ENCODE peak calls at places on chromosomes 6 and 20, in eight cellular contexts. G is mammary epithelial cell, B is stomach, R is Panc1, P is IMR-90, Z is heart right ventricle, E is psoas muscle, U is A549. C is an unnamed sample. For H3K4me1, the result is how much of the 10 kb centered on the place peaks cover.

GRCh38 chr20:13231031-13231752 is 10.1 kb downstream of the ISM1 start:
- DNase-seq in G (peak), B (no peak), R (no peak), P (peak), Z (no peak), E (no peak), U (peak), C (no peak)

GRCh38 chr20:38591484-38592410 is 9.9 kb upstream of the ARHGAP40 start:
- DNase-seq in G (no peak), B (no peak), R (no peak), P (no peak), Z (no peak), E (no peak), U (no peak), C (no peak)

GRCh38 chr20:25083773-25084615 is 2.1 kb upstream of the VSX1 start:
- DNase-seq in G (no peak), B (peak), R (no peak), P (no peak), Z (no peak), E (peak), U (no peak), C (no peak)

GRCh38 chr20:33995053-33995816 is 1.5 kb downstream of the RALY start:
- DNase-seq in G (peak), B (no peak), R (no peak), P (no peak), Z (no peak), E (no peak), U (no peak), C (peak)

GRCh38 chr6:52910091-52910490 is 593 bp upstream of the GSTA3 start:
- DNase-seq in G (no peak), B (no peak), R (no peak), P (no peak), Z (no peak), E (no peak), U (no peak), C (no peak)

GRCh38 chr20:35681953-35682352 is 17.2 kb downstream of the NFS1 start:
- DNase-seq in G (no peak), B (no peak), R (no peak), P (no peak), Z (no peak), E (no peak), U (no peak), C (no peak)

GRCh38 chr6:42526616-42527015 is 37.2 kb upstream of the UBR2 start:
- DNase-seq in G (no peak), B (no peak), R (no peak), P (no peak), Z (no peak), E (no peak), U (no peak), C (no peak)

GRCh38 chr6:69422474-69422873 is 374.3 kb downstream of the LMBRD1 start:
- DNase-seq in G (no peak), B (no peak), R (no peak), P (no peak), Z (no peak), E (no peak), U (no peak), C (peak)

GRCh38 chr6:15355683-15356099 is 109.8 kb downstream of the JARID2 start:
- DNase-seq in G (no peak), B (no peak), R (no peak), P (peak), Z (no peak), E (no peak), U (no peak), C (peak)

GRCh38 chr20:39070484-39071231 is 108.5 kb downstream of the DHX35 start:
- DNase-seq in G (peak), B (no peak), R (no peak), P (peak), Z (no peak), E (no peak), U (no peak), C (no peak)

GRCh38 chr6:8215631-8216030 is 113.3 kb upstream of the EEF1E1 start:
- DNase-seq in G (peak), B (no peak), R (no peak), P (peak), Z (no peak), E (no peak), U (no peak), C (no peak)

GRCh38 chr6:134416501-134417154 is 98.7 kb upstream of the SGK1 start:
- DNase-seq in G (no peak), B (no peak), R (no peak), P (peak), Z (no peak), E (no peak), U (peak), C (no peak)

GRCh38 chr6:72649032-72649984 is 27.4 kb downstream of the KCNQ5 start:
- DNase-seq in G (peak), B (no peak), R (peak), P (peak), Z (no peak), E (no peak), U (peak), C (no peak)

GRCh38 chr6:136549359-136550044 is 720 bp downstream of the MAP7 start:
- DNase-seq in G (peak), B (peak), R (no peak), P (no peak), Z (peak), E (peak), U (peak), C (peak)

GRCh38 chr20:37343212-37343993 is 2.5 kb upstream of the SRC start:
- DNase-seq in G (peak), B (peak), R (no peak), P (no peak), Z (no peak), E (no peak), U (peak), C (peak)

GRCh38 chr20:31515775-31516107 is 1.5 kb downstream of the HM13 start:
- DNase-seq in G (no peak), B (no peak), R (no peak), P (no peak), Z (no peak), E (no peak), U (no peak), C (no peak)

GRCh38 chr6:39207421-39208232 is 21.6 kb downstream of the KCNK5 start:
- DNase-seq in G (no peak), B (no peak), R (no peak), P (no peak), Z (no peak), E (no peak), U (no peak), C (no peak)

GRCh38 chr20:23303325-23304102 is 47.1 kb upstream of the NXT1 start:
- DNase-seq in G (no peak), B (no peak), R (no peak), P (no peak), Z (no peak), E (no peak), U (no peak), C (no peak)

GRCh38 chr20:41232971-41233926 is 84.3 kb downstream of the ZHX3 start:
- DNase-seq in G (peak), B (no peak), R (no peak), P (peak), Z (no peak), E (no peak), U (peak), C (no peak)

GRCh38 chr6:27757307-27757706 is 154.9 kb downstream of the OR2B2 start:
- DNase-seq in G (no peak), B (peak), R (no peak), P (no peak), Z (peak), E (peak), U (no peak), C (no peak)

GRCh38 chr6:56816393-56816792 is 138.5 kb upstream of the BEND6 start:
- DNase-seq in G (no peak), B (no peak), R (no peak), P (no peak), Z (no peak), E (no peak), U (no peak), C (no peak)

GRCh38 chr6:150928882-150929281 is 63.4 kb downstream of the MTHFD1L start:
- DNase-seq in G (no peak), B (no peak), R (no peak), P (no peak), Z (no peak), E (no peak), U (peak), C (no peak)

GRCh38 chr6:150924808-150925654 is 59.5 kb downstream of the MTHFD1L start:
- DNase-seq in G (no peak), B (no peak), R (no peak), P (peak), Z (no peak), E (no peak), U (peak), C (peak)

GRCh38 chr6:150922137-150922536 is 56.6 kb downstream of the MTHFD1L start:
- DNase-seq in G (peak), B (no peak), R (no peak), P (peak), Z (no peak), E (no peak), U (no peak), C (no peak)

GRCh38 chr6:150929403-150929802 is 63.9 kb downstream of the MTHFD1L start:
- DNase-seq in G (no peak), B (no peak), R (no peak), P (peak), Z (no peak), E (no peak), U (no peak), C (no peak)

GRCh38 chr6:150925655-150925928 is 60.1 kb downstream of the MTHFD1L start:
- DNase-seq in G (no peak), B (no peak), R (no peak), P (no peak), Z (no peak), E (no peak), U (no peak), C (no peak)
- H3K4me1 ChIP-seq in G (under half), B (under half), R (under half), P (under half), Z (under half), E (under half), U (under half), C (under half)

DNA sequence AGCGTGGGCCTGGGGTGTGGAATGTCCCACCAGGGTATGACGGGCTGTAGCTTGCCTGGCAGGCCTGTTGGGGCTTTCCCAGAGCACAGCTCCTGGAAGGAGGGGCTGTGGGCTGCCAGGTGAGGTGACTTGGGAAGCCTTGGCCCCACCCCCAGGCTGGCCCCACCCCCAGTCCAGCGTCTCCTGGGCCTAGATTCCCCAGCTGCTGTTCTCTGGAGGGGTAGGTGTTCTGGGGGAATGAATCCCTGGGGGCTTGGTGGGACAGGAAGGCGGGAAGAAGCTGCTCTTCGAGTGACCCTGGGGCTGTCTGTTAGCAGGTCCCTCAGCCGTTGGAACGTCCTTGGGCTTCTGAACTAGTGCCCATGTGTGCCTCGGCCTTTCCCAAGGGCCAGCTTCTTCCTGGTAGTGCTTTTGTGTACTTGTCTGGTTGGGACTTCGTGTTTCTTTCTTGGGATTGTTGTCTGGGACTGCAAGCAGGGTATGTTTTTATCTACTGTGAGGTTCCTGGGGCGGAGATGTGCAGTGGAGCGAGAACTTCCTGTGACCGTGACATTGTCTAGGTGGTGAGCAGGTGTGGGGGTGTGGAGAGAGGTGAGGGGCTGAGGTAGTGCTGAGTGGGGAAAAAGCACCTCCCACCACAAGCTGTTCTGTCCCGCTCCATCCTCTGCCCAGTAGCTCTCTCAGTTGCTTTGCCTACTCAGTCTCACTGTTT is 1.4 kb upstream of the DDR1 start:
- DNase-seq in G (peak), B (peak), R (no peak), P (no peak), Z (no peak), E (no peak), U (peak), C (peak)
- H3K4me3 ChIP-seq in G (peak), B (peak), R (peak), P (no peak), Z (no peak), E (peak), U (peak), C (peak)

GRCh38 chr6:159979136-159979874 is 10.4 kb downstream of the IGF2R start:
- DNase-seq in G (peak), B (peak), R (no peak), P (peak), Z (peak), E (peak), U (no peak), C (peak)
- H3K4me1 ChIP-seq in G (under half), B (half or more), R (half or more), P (under half), Z (under half), E (half or more), U (under half), C (under half)

GRCh38 chr6:79630883-79631799 is at the start of gene SH3BGRL2:
- DNase-seq in G (peak), B (peak), R (no peak), P (peak), Z (peak), E (peak), U (peak), C (peak)

GRCh38 chr6:79628466-79629288 is 2.5 kb upstream of the SH3BGRL2 start:
- DNase-seq in G (no peak), B (no peak), R (no peak), P (no peak), Z (no peak), E (no peak), U (no peak), C (no peak)

GRCh38 chr6:79632580-79632979 is 1.5 kb downstream of the SH3BGRL2 start:
- DNase-seq in G (no peak), B (no peak), R (no peak), P (peak), Z (no peak), E (no peak), U (no peak), C (no peak)

GRCh38 chr6:79631800-79632172 is 657 bp downstream of the SH3BGRL2 start:
- DNase-seq in G (no peak), B (no peak), R (no peak), P (no peak), Z (no peak), E (no peak), U (no peak), C (peak)

DNA sequence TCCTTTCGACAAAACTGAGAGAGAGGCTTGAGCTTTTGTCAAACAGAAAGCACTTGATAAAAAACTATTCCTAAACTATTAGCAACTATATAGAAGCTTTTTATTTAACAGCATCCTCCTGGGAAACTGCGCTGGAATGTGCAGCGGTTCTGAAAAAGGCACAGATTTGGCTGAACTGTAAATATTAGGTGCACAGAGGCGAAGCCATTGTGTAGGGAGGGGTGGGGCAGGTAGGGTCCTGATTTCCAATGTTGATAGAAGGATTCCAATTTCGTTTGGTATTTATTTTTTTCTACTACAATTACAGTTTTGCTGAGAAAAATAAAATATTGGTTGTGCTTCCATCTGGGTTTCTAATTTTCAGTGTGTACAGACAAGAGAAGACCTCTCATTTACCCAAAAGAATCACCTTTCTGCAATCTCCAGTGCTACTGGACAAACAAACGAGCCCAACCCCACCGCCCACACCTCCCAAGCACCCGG is 688 bp upstream of the SH3BGRL2 start:
- DNase-seq in G (no peak), B (no peak), R (no peak), P (no peak), Z (no peak), E (no peak), U (no peak), C (no peak)
- H3K4me3 ChIP-seq in G (peak), B (peak), R (peak), P (peak), Z (peak), E (peak), U (peak), C (peak)

GRCh38 chr6:700490-700889 is 7.6 kb upstream of the EXOC2 start:
- DNase-seq in G (no peak), B (no peak), R (no peak), P (no peak), Z (no peak), E (no peak), U (no peak), C (no peak)
- H3K4me1 ChIP-seq in G (under half), B (under half), R (under half), P (under half), Z (under half), E (under half), U (under half), C (under half)

GRCh38 chr6:5314191-5314865 is 53.0 kb downstream of the FARS2 start:
- DNase-seq in G (no peak), B (no peak), R (no peak), P (no peak), Z (no peak), E (no peak), U (no peak), C (no peak)
- H3K4me3 ChIP-seq in G (no peak), B (no peak), R (no peak), P (no peak), Z (no peak), E (no peak), U (no peak), C (no peak)

DNA sequence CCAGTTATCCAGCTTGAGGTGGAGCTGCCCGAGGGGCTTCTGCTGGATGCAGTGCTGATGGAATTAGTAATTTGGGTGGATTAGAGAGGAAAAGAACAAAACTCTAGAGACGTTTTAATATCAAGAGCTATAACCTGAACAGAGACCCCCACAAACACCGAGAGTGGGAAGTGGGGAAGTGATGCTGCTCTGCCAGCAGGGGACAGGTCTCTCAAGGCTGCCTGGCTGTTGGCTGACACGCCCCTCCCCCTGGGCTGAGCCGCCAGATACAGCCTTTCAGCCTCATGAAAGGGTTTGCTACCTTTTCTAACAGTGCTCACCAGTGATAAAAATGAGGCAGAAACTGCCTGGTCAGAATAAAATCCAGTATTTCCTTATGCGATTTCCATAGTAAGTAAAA is 9.6 kb downstream of the LEMD2 start:
- DNase-seq in G (no peak), B (no peak), R (no peak), P (no peak), Z (no peak), E (no peak), U (no peak), C (no peak)
- H3K4me1 ChIP-seq in G (under half), B (under half), R (under half), P (under half), Z (under half), E (under half), U (under half), C (under half)

DNA sequence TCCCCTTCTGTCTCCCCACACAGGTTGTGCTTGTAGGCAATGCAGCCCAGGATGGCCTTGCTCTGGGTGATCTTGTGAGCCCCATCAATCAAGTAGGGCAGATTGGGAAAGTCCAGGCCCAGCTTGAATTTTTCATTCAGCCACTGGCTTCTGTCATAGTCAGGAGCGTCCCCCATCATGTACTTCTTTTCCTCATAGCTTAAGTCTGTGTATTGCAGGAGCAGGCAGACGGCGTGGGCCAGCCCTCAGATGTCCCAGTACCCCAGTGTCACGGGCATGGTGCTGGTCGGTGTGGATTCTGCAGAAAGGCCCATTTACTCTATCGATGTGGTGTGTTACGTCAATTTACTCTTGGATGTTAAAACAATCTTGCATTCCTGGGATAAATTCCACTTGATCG is 40.1 kb upstream of the SLC16A10 start:
- DNase-seq in G (no peak), B (no peak), R (no peak), P (no peak), Z (no peak), E (no peak), U (no peak), C (no peak)
- H3K4me3 ChIP-seq in G (no peak), B (no peak), R (no peak), P (no peak), Z (no peak), E (no peak), U (no peak), C (no peak)

DNA sequence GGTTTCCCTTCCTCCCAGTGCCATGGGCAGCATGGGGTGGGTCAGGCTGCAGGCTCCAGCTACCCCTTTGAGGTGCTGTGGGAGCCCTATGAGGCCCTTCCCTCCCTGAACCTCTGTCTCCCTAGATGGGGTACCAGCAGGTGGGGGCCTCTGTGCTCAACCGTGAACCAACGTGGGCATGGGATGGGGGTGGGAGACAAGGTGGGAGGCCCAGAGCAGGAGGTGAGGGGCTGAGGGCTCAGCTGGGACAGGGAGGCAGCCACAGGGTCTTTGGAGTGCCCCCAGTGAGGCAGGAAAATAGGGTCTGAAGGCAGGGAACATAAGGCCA is 33.3 kb downstream of the SUN5 start:
- DNase-seq in G (no peak), B (no peak), R (no peak), P (no peak), Z (no peak), E (no peak), U (no peak), C (peak)
- H3K4me1 ChIP-seq in G (under half), B (under half), R (under half), P (under half), Z (under half), E (under half), U (under half), C (under half)

GRCh38 chr6:158830736-158831135 is 11.6 kb upstream of the EZR start:
- DNase-seq in G (no peak), B (no peak), R (no peak), P (no peak), Z (no peak), E (no peak), U (no peak), C (no peak)
- H3K4me3 ChIP-seq in G (no peak), B (no peak), R (no peak), P (no peak), Z (no peak), E (no peak), U (no peak), C (no peak)